ENCODE peak calls at places on chromosomes 4 and X, in five cellular contexts. K is CD4-positive, alpha-beta T cell; E is heart left ventricle; N is stomach; U is lower leg skin. M is an unnamed sample.

GRCh38 chr4:171279131-171279530 is 534.1 kb upstream of the GALNTL6 start:
- DNase-seq in U (no peak), E (no peak), N (no peak), K (no peak), M (no peak)

GRCh38 chrX:8743126-8743732 is 11.3 kb upstream of the ANOS1 start:
- DNase-seq in N (peak), K (peak), E (peak), U (no peak), M (peak)

GRCh38 chrX:119417842-119418241 is 18.7 kb downstream of the SLC25A43 start:
- DNase-seq in E (no peak), K (no peak), N (no peak), U (no peak), M (no peak)

GRCh38 chrX:77447339-77448149 is at the start of gene FGF16:
- DNase-seq in N (no peak), U (no peak), K (no peak), E (no peak), M (no peak)

GRCh38 chr4:99856166-99856565 is 38.1 kb downstream of the LAMTOR3 start:
- DNase-seq in K (no peak), U (no peak), N (no peak), E (no peak), M (no peak)

GRCh38 chr4:118898684-118899138 is 10.1 kb downstream of the SYNPO2 start:
- DNase-seq in U (no peak), K (no peak), E (peak), N (no peak), M (no peak)

GRCh38 chr4:16443504-16444088 is 217.3 kb upstream of the TAPT1 start:
- DNase-seq in K (no peak), U (no peak), N (no peak), E (no peak), M (no peak)

GRCh38 chr4:113901994-113902787 is 77.3 kb downstream of the ARSJ start:
- DNase-seq in K (peak), U (no peak), N (peak), E (no peak), M (no peak)

GRCh38 chr4:152103181-152103901 is 342.5 kb upstream of the GATB start:
- DNase-seq in U (no peak), K (no peak), N (no peak), E (no peak), M (no peak)

GRCh38 chr4:101419324-101420135 is 72.2 kb upstream of the PPP3CA start:
- DNase-seq in N (no peak), K (no peak), E (no peak), U (no peak), M (no peak)

GRCh38 chrX:49190783-49191032 is 4.5 kb upstream of the PRICKLE3 start:
- DNase-seq in U (no peak), N (no peak), E (no peak), K (no peak), M (no peak)

GRCh38 chrX:18377802-18378201 is 23.3 kb upstream of the SCML2 start:
- DNase-seq in N (peak), E (no peak), U (no peak), K (no peak), M (no peak)

GRCh38 chrX:45771560-45772340 is 571.1 kb upstream of the DIPK2B start:
- DNase-seq in K (peak), U (no peak), N (peak), E (no peak), M (no peak)

GRCh38 chrX:125205918-125206665 is 113.6 kb upstream of the TEX13C start:
- DNase-seq in E (no peak), N (no peak), K (no peak), U (no peak), M (no peak)

GRCh38 chr4:73895201-73896177 is 26.3 kb downstream of the CXCL1 start:
- DNase-seq in U (no peak), N (no peak), E (no peak), K (no peak), M (no peak)

GRCh38 chr4:54061067-54061466 is 3.3 kb downstream of the CHIC2 start:
- DNase-seq in E (no peak), K (no peak), U (no peak), N (no peak), M (no peak)

GRCh38 chr4:182139481-182139880 is 103.7 kb upstream of the TENM3 start:
- DNase-seq in E (no peak), N (no peak), K (no peak), U (no peak), M (no peak)

GRCh38 chrX:109270580-109271484 is 211.1 kb downstream of the GUCY2F start:
- DNase-seq in N (peak), U (peak), K (no peak), E (no peak), M (no peak)

GRCh38 chrX:143634701-143635442 is 1.0 kb downstream of the SLITRK4 start:
- DNase-seq in N (no peak), E (no peak), K (no peak), U (no peak), M (no peak)

GRCh38 chr4:137393043-137393442 is 139.3 kb downstream of the PCDH18 start:
- DNase-seq in U (no peak), K (no peak), E (no peak), N (no peak), M (no peak)

GRCh38 chrX:135287266-135287823 is 21.9 kb upstream of the ETDC start:
- DNase-seq in U (no peak), N (no peak), E (no peak), K (no peak), M (no peak)

GRCh38 chr4:160180206-160180605 is 1077.3 kb downstream of the RAPGEF2 start:
- DNase-seq in U (no peak), E (no peak), K (no peak), N (no peak), M (no peak)

GRCh38 chrX:129637217-129638109 is 17.3 kb downstream of the APLN start:
- DNase-seq in E (peak), K (peak), U (peak), N (peak), M (peak)

GRCh38 chr4:7652451-7652871 is 217.7 kb upstream of the PSAPL1 start:
- DNase-seq in N (no peak), K (no peak), U (no peak), E (no peak), M (no peak)

GRCh38 chr4:68572653-68573052 is 3.5 kb downstream of the UGT2B17 start:
- DNase-seq in U (no peak), K (no peak), E (no peak), N (no peak), M (no peak)

GRCh38 chr4:149347139-149347538 is 468.5 kb downstream of the IQCM start:
- DNase-seq in U (no peak), E (no peak), N (no peak), K (no peak), M (no peak)

GRCh38 chr4:87241341-87241740 is 20.9 kb upstream of the KLHL8 start:
- DNase-seq in N (no peak), E (no peak), U (no peak), K (no peak), M (no peak)

GRCh38 chrX:123201720-123202119 is 17.6 kb downstream of the GRIA3 start:
- DNase-seq in U (no peak), K (no peak), E (no peak), N (no peak), M (no peak)

GRCh38 chrX:68686684-68687045 is 39.2 kb downstream of the STARD8 start:
- DNase-seq in K (no peak), N (no peak), E (peak), U (peak), M (no peak)

GRCh38 chr4:71130827-71131603 is 137.6 kb downstream of the DCK start:
- DNase-seq in N (no peak), U (no peak), E (no peak), K (no peak), M (no peak)
- TF ChIP-seq CTCF in N (no peak), U (no peak), E (peak), K (no peak), M (no peak)

GRCh38 chr4:40507977-40508376 is 121.7 kb downstream of the RBM47 start:
- DNase-seq in N (no peak), E (no peak), U (no peak), K (no peak), M (no peak)
- TF ChIP-seq CTCF in N (no peak), E (no peak), U (no peak), K (no peak), M (no peak)

DNA sequence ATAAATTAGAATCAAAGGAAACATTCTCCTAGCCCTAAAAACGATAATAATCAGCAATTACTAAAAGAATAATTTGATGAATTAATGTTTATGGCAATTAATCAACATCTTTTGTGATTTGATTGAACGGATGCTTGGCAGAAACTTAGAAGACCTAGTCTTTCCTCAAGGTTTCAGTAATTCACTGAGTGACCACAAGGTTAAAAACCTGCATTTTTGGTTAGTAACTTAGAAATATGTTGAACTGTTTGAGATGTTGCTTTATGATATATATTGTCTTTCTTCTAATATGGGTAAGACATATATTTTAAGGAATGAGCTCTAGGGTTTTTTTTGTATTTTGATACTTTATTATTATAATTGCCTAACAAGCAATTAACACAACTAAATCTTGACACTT is 793.0 kb upstream of the NDST4 start:
- DNase-seq in N (no peak), E (no peak), K (no peak), U (no peak), M (no peak)
- TF ChIP-seq CTCF in N (no peak), E (no peak), K (no peak), U (no peak), M (no peak)

DNA sequence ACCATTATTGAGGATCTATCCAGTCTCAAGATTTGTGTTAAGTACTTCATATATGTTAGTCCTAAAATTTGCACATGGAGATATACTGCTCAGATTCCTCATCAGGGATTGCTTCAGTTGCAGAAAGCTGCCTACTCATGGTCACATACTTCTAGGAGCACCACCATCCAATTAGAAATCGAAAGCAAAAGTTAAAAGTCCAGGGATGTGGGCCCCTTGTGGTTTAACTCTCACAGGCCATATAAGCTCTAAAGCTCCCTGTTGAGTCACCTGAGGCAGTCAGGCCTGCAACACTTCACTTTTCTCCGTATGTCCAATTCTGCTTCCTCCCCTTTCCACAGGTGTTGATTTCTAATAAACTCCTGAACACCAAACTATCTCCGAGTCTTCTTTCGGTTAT is 84.2 kb downstream of the CNOT6L start:
- DNase-seq in K (no peak), N (no peak), E (no peak), U (no peak), M (no peak)
- TF ChIP-seq CTCF in K (no peak), N (no peak), E (no peak), U (no peak), M (no peak)

DNA sequence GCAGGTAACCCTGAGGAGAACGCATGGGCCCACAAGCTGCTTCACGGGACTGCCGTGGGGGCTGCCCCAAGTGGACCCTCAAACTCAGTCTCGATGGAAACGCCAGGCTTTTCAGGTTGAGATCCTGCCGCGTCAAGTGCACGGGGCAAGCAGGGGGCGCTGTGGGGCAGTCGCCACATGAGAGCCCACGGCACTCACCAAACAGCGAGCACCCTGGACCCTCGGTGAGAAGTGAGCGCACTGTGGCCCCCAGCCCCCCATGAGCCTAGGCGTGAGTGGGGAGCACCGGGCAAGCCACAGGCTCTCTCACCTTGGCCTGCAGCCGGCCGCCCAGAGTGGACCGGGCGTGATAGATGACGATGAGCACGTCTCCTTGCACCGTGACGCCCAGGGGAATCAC is 50.9 kb upstream of the CPLX1 start:
- DNase-seq in N (no peak), U (no peak), E (no peak), K (no peak), M (no peak)
- TF ChIP-seq CTCF in N (no peak), U (no peak), E (no peak), K (no peak), M (no peak)

GRCh38 chrX:131746491-131746968 is 202.7 kb downstream of the OR13H1 start:
- DNase-seq in K (peak), E (peak), N (peak), U (no peak), M (no peak)
- TF ChIP-seq CTCF in K (no peak), E (peak), N (no peak), U (no peak), M (no peak)

M was measured in activated B cell treated with CpG ODN at 0.5 μM for 24 hours.